ENCODE peak calls at places on chromosomes 13 and 19, in six cellular contexts. E is fibroblast of mammary gland, X is cardiac fibroblast, N is endothelial cell of umbilical vein, W is nephron progenitor cell, J is mucosa of descending colon. B is an unnamed sample.

GRCh38 chr13:73368608-73369007 is 309.8 kb downstream of the KLF5 start:
- DNase-seq in X (no peak), W (no peak), E (no peak), N (no peak), J (no peak), B (peak)

GRCh38 chr19:46133777-46134231 is 9.3 kb upstream of the IGFL3 start:
- DNase-seq in X (no peak), J (no peak), E (no peak), N (peak), W (no peak), B (no peak)

GRCh38 chr13:53781941-53782340 is 753.3 kb downstream of the OLFM4 start:
- DNase-seq in J (no peak), W (peak), N (no peak), E (no peak), X (peak), B (no peak)

GRCh38 chr13:98746968-98747367 is 5.5 kb downstream of the SLC15A1 start:
- DNase-seq in E (peak), X (peak), N (no peak), J (no peak), W (no peak), B (peak)

GRCh38 chr13:33328691-33329090 is 43.1 kb upstream of the STARD13 start:
- DNase-seq in E (no peak), N (no peak), X (no peak), J (no peak), W (no peak), B (no peak)

GRCh38 chr19:56639217-56639616 is 3.7 kb upstream of the SMIM17 start:
- DNase-seq in X (peak), N (no peak), W (peak), E (peak), J (peak), B (no peak)

GRCh38 chr19:50221087-50221486 is 17.7 kb downstream of the MYH14 start:
- DNase-seq in X (no peak), W (no peak), N (no peak), J (no peak), E (no peak), B (no peak)

GRCh38 chr13:53405616-53406015 is 377.0 kb downstream of the OLFM4 start:
- DNase-seq in X (no peak), W (peak), N (no peak), E (no peak), J (no peak), B (no peak)

GRCh38 chr13:97695684-97696083 is 257.8 kb upstream of the IPO5 start:
- DNase-seq in J (no peak), X (no peak), W (no peak), N (no peak), E (peak), B (no peak)

GRCh38 chr19:14582894-14583340 is at the start of gene CLEC17A:
- DNase-seq in J (no peak), N (no peak), E (no peak), X (no peak), W (no peak), B (no peak)

GRCh38 chr19:55586976-55587668 is 6.5 kb upstream of the ZNF579 start:
- DNase-seq in J (peak), N (peak), X (peak), W (peak), E (peak), B (peak)

DNA sequence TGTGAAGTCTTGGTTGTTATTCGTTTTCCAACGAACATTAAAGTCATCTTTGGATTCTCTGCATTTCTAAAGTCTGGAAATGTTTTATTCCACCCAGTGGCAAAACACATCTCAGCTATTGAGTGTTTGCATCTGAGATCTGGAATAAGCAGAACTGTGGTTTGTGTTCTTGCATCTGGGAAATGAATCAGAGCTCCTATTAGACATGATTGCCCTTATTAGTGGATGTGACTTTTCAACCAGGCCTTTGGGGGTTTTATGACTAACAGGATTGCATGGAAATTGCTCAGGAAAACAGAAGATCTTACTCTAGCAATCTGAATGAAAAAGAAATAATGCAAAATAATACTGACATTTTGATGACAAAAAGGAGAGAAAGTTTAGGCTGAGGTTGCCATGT is 488.8 kb downstream of the IRS2 start:
- DNase-seq in W (no peak), N (no peak), E (peak), J (no peak), X (peak), B (no peak)
- TF ChIP-seq CTCF in W (no peak), N (no peak), E (no peak), J (no peak), X (no peak), B (no peak)

DNA sequence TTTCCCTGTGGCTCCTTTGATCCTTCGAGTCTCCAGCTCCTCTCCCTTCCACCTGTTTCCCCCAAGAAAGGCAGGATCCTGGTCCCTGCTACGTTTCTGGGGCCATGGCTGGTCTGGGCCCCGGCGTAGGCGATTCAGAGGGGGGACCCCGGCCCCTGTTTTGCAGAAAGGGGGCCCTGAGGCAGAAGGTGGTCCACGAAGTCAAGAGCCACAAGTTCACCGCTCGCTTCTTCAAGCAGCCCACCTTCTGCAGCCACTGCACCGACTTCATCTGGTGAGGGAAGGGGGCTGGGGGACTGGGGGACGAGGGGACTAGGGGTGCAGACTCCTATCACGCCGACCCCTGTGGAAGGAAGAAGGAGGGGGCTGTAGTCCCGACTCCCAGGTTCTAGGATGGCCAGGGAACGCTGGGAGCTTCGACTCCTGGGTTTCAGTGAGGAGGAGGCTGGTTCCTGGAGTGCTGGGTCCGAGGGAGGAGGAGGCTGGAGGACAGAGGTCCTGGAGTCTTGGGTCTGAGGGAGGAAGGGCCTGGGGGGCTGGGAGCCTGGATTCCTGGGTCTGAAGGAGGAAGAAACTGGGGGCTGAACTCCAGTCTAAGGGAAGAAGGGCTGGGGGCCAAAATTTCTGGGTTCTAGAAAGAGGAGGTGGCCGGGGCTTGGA is 524 bp downstream of the PRKCG start:
- DNase-seq in W (no peak), X (no peak), N (no peak), E (no peak), J (no peak), B (no peak)
- TF ChIP-seq CTCF in W (no peak), X (no peak), N (no peak), E (no peak), J (no peak), B (no peak)

GRCh38 chr13:106378263-106378662 is 157.2 kb downstream of the EFNB2 start:
- DNase-seq in J (no peak), W (no peak), E (no peak), N (no peak), X (no peak), B (no peak)
- TF ChIP-seq CTCF in J (no peak), W (no peak), E (no peak), N (no peak), X (no peak), B (no peak)

DNA sequence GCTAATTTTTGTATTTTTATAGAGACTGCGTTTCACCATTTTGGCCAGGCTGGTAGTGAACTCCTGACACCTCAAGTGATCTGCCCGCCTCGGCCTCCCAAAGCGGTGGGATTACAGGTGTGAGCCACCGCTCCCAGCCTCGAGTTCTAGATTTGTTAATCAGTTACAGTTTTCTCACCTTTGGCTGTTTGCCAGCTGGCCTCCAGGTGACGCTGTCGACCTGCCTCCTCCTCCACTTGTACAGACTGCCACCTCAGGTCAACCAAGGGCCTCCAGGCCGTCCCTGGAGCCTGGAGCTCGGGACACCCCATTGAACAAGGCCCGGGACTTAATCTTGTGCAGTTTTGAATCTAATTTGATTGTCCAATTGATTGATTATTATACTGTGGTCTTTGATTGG is 45.5 kb downstream of the IER2 start:
- DNase-seq in X (no peak), N (no peak), E (no peak), J (peak), W (peak), B (peak)
- TF ChIP-seq CTCF in X (no peak), N (no peak), E (no peak), J (no peak), W (peak), B (no peak)

GRCh38 chr13:103388839-103389238 is 322.6 kb upstream of the SLC10A2 start:
- DNase-seq in E (no peak), N (no peak), W (no peak), X (no peak), J (no peak), B (no peak)
- TF ChIP-seq CTCF in E (no peak), N (no peak), W (no peak), X (no peak), J (no peak), B (no peak)

GRCh38 chr19:39842693-39843435 is 3.3 kb downstream of the FBL start:
- DNase-seq in J (no peak), X (no peak), E (no peak), W (no peak), N (no peak), B (no peak)
- TF ChIP-seq CTCF in J (no peak), X (no peak), E (no peak), W (peak), N (no peak), B (peak)

GRCh38 chr13:65966991-65967451 is 1263.1 kb downstream of the PCDH9 start:
- DNase-seq in E (peak), W (no peak), X (peak), J (no peak), N (peak), B (no peak)
- TF ChIP-seq CTCF in E (peak), W (peak), X (peak), J (no peak), N (peak), B (no peak)